ENCODE peak calls at places on chromosomes 6 and 20, in five cellular contexts. E, Y, N, F and B are unnamed samples. For H3K4me1, the result is how much of the 10 kb centered on the place peaks cover.

GRCh38 chr20:5741089-5741488 is 9.1 kb upstream of the SHLD1 start:
- DNase-seq in Y (no peak), E (no peak), F (no peak), N (no peak), B (no peak)

GRCh38 chr20:45301824-45302251 is 4.8 kb upstream of the RBPJL start:
- DNase-seq in N (no peak), E (no peak), F (no peak), Y (no peak), B (no peak)

GRCh38 chr20:13995841-13996240 is 525 bp downstream of the MACROD2 start:
- DNase-seq in Y (peak), N (peak), E (no peak), F (peak), B (peak)

GRCh38 chr20:52410182-52410647 is 218.6 kb upstream of the ZFP64 start:
- DNase-seq in F (peak), N (no peak), E (peak), Y (no peak), B (no peak)

GRCh38 chr6:127343753-127344659 is 597 bp upstream of the ECHDC1 start:
- DNase-seq in E (no peak), Y (peak), F (no peak), N (no peak), B (no peak)

GRCh38 chr6:119542037-119542436 is 192.5 kb upstream of the MAN1A1 start:
- DNase-seq in Y (no peak), E (no peak), N (no peak), F (no peak), B (no peak)

GRCh38 chr20:47133809-47134456 is 222.6 kb downstream of the ZMYND8 start:
- DNase-seq in E (no peak), N (peak), F (no peak), Y (no peak), B (no peak)

GRCh38 chr20:21981607-21982344 is 276.3 kb downstream of the PAX1 start:
- DNase-seq in Y (no peak), E (no peak), N (no peak), F (no peak), B (no peak)

GRCh38 chr6:25939593-25939992 is 9.1 kb upstream of the SLC17A2 start:
- DNase-seq in F (no peak), Y (no peak), E (no peak), N (no peak), B (no peak)

GRCh38 chr20:10260316-10260715 is 41.7 kb downstream of the SNAP25 start:
- DNase-seq in N (no peak), Y (peak), E (no peak), F (no peak), B (no peak)

GRCh38 chr6:3359973-3360726 is 96.7 kb downstream of the SLC22A23 start:
- DNase-seq in Y (no peak), E (no peak), N (no peak), F (no peak), B (no peak)

GRCh38 chr6:40492126-40492525 is 95.0 kb downstream of the LRFN2 start:
- DNase-seq in Y (peak), E (no peak), F (no peak), N (no peak), B (no peak)

GRCh38 chr6:47713200-47713599 is 14.8 kb downstream of the ADGRF4 start:
- DNase-seq in Y (no peak), E (no peak), N (no peak), F (no peak), B (no peak)

GRCh38 chr6:13696226-13696625 is 15.4 kb downstream of the RANBP9 start:
- DNase-seq in N (no peak), Y (no peak), F (no peak), E (no peak), B (no peak)

GRCh38 chr6:291697-292505 is at the start of gene DUSP22:
- DNase-seq in E (peak), N (peak), Y (peak), F (peak), B (peak)

GRCh38 chr6:27814665-27815424 is 97.4 kb downstream of the OR2B2 start:
- DNase-seq in F (no peak), N (peak), E (peak), Y (peak), B (peak)

GRCh38 chr6:154506108-154506507 is 4.4 kb downstream of the CNKSR3 start:
- DNase-seq in N (no peak), Y (no peak), F (no peak), E (no peak), B (no peak)

GRCh38 chr6:154508573-154509375 is 1.7 kb downstream of the CNKSR3 start:
- DNase-seq in E (no peak), Y (no peak), F (no peak), N (peak), B (peak)

GRCh38 chr6:154504865-154505449 is 5.5 kb downstream of the CNKSR3 start:
- DNase-seq in E (no peak), F (no peak), N (peak), Y (no peak), B (no peak)

GRCh38 chr6:154509421-154510143 is 903 bp downstream of the CNKSR3 start:
- DNase-seq in N (peak), F (peak), E (no peak), Y (peak), B (peak)

DNA sequence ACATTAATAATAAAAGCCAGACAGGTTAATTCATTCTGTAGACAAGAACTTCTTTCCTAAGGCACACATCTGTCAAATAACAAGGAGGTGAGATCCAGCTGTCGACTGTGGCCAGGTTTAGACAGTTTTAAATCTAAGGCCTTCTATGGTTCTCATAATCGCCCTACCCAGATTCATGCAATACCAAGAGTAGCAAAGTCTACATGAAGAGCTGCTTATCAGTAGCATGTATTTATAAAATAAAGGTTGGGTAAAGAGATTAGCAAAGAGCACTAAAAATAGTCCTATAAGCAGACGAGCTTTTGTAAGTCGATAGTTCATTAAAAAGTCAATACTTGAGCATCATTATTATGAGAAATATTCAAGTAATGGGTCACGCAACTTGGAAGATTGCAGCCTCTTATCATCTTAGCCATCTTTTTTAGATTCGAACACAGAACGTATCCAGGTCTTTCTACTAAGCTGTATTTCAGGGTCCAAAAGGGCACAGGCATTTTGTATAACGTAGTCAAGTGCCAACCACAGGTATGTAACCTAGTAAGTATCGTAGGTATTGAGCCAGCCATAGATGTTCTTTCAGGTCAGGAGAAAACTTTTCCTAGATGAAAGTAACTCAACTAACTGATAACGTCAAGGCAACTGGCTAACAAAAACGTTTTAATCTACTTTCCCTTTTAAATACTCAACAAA is 3.1 kb downstream of the CNKSR3 start:
- DNase-seq in Y (no peak), F (no peak), E (no peak), N (no peak), B (no peak)
- H3K4me1 ChIP-seq in Y (under half), F (under half), E (under half), N (under half), B (under half)

GRCh38 chr6:41522780-41523548 is 23.2 kb upstream of the FOXP4 start:
- DNase-seq in E (no peak), Y (no peak), F (no peak), N (no peak), B (no peak)
- H3K4me1 ChIP-seq in E (under half), Y (under half), F (under half), N (under half), B (under half)

DNA sequence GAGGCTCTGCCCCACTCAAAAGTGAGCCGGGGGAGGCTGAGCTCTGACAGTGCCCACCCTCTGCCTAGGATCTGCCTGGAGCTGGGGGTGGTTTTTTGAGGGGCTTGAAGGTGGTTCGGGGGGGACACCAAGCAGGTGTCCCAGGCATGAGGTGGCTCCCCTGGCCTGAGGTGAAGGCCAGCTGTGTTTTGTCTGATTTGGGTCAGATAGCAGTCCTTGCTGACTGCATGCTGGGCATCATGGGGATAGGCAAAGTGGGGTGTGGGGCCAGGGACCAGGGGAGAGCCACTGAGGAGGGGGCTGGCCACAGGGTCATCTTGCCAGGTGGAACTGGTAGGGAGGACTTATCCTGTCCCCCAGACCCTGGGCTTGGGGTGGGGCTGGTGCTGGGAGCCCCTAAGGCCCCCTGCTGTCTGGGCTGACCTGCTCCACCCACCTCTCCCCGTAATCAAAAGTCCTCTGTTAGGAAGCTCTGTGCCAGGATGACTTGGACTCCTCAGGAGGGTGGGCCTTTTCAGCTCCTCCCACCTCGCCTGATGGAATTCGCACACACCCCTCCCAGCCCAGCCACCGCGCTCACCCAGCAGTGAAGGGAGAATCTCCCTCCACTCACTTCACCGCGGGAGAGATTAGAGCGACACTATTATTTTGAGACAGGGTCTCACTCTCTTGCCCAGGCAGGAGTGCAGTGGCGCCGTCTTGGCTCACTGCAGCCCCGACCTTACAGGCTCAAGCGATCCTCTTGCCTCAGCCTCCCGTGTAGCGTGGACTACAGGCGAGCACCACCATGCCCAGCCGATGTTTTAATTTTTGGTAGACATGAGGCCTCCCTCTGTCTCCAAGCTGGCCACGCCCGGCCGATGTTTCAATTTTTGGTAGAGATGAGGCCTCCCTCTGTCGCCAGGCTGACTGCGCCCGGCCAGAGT is 1.5 kb upstream of the COL9A3 start:
- DNase-seq in F (no peak), Y (peak), E (no peak), N (no peak), B (no peak)
- H3K4me1 ChIP-seq in F (under half), Y (under half), E (under half), N (under half), B (under half)

DNA sequence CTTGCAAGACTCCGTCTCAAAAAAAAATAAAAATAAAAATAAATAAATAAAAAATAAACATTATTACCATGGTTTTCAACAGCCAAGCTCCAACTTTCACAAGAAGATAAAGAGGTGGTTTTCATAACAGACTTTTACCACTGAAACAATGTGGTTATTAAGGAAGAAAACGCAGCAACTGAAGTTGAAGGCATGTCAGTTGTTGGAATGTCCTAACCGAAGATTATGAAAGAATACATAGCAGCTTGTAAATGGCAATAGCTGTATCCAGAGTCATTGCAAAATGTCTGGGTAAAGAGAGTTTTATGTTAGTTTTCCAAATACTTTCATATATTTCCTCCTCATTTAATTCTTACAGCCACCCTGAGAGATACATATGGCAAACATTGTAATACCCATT is 161.6 kb upstream of the MARCKS start:
- DNase-seq in Y (no peak), E (no peak), F (no peak), N (no peak), B (no peak)
- H3K4me1 ChIP-seq in Y (under half), E (under half), F (under half), N (under half), B (under half)

GRCh38 chr6:43766964-43767461 is 3.0 kb upstream of the VEGFA start:
- DNase-seq in N (peak), Y (peak), F (no peak), E (no peak), B (peak)

GRCh38 chr6:43769526-43770416 is at the start of gene VEGFA:
- DNase-seq in Y (peak), F (peak), E (peak), N (peak), B (peak)

GRCh38 chr6:43767553-43768505 is 2.2 kb upstream of the VEGFA start:
- DNase-seq in E (no peak), N (peak), Y (no peak), F (peak), B (no peak)

GRCh38 chr6:43768983-43769525 is 957 bp upstream of the VEGFA start:
- DNase-seq in F (peak), Y (no peak), E (no peak), N (peak), B (no peak)

GRCh38 chr6:43768506-43768860 is 1.5 kb upstream of the VEGFA start:
- DNase-seq in F (peak), E (no peak), Y (no peak), N (peak), B (no peak)
- H3K4me1 ChIP-seq in F (under half), E (under half), Y (under half), N (under half), B (half or more)

GRCh38 chr6:88616380-88616779 is 347.0 kb downstream of the RNGTT start:
- DNase-seq in F (no peak), Y (no peak), E (no peak), N (no peak), B (no peak)
- H3K4me1 ChIP-seq in F (under half), Y (under half), E (under half), N (under half), B (under half)

GRCh38 chr6:70315096-70315751 is 12.3 kb upstream of the COL9A1 start:
- DNase-seq in N (no peak), Y (no peak), F (no peak), E (no peak), B (no peak)
- H3K4me1 ChIP-seq in N (under half), Y (under half), F (under half), E (under half), B (under half)

DNA sequence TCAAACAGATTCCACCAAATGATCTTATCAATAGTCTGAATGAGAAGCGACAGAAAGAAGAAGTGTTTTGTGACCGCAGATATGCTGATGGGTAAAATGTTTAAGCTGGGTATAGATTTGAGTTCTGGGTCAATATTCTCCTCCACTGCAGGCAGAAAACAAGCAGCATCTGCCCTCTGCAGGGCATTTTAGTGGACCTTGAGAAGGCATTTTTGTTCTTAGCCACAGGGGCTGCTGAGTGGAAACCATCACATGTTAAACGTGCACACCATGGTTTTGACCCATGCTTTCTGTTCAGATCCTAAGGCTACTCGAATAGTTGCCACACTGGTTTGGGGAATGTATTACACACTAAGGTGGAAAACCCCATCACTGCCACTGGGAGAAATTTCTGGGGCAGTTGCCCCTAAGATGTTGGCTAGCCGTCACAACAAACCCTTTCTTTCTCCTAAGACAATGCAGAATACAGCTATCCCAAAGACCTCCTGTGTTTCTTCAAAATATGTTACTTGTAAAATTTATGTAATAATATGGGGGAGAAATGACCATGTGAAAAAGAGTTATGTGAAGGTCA is 5.5 kb downstream of the POU3F2 start:
- DNase-seq in N (no peak), E (no peak), Y (peak), F (no peak), B (no peak)
- H3K4me1 ChIP-seq in N (under half), E (under half), Y (half or more), F (under half), B (under half)

GRCh38 chr20:39862613-39863012 is 826.4 kb downstream of the MAFB start:
- DNase-seq in E (no peak), N (no peak), F (no peak), Y (no peak), B (no peak)

GRCh38 chr20:39871013-39871412 is 818.0 kb downstream of the MAFB start:
- DNase-seq in F (no peak), E (no peak), Y (no peak), N (no peak), B (no peak)

GRCh38 chr20:39861381-39861780 is 827.7 kb downstream of the MAFB start:
- DNase-seq in N (no peak), F (no peak), Y (no peak), E (no peak), B (no peak)

GRCh38 chr20:39865446-39865845 is 823.6 kb downstream of the MAFB start:
- DNase-seq in N (no peak), Y (no peak), F (no peak), E (no peak), B (no peak)
- H3K4me1 ChIP-seq in N (under half), Y (under half), F (under half), E (under half), B (under half)

GRCh38 chr6:108650325-108650724 is 89.6 kb downstream of the FOXO3 start:
- DNase-seq in Y (no peak), F (no peak), N (no peak), E (no peak), B (no peak)
- H3K4me1 ChIP-seq in Y (under half), F (half or more), N (under half), E (under half), B (half or more)